ENCODE peak calls at places on chromosome 1, in six cellular contexts. One of them, this sample, is unnamed.

GRCh38 chr1:100053727-100054126 is 79.0 kb downstream of the SASS6 start:
- DNase-seq in Panc1: no peak
- DNase-seq in D341Med: no peak
- DNase-seq in left ventricle myocardium superior: no peak
- DNase-seq in head of caudate nucleus: no peak
- DNase-seq in stimulated activated CD4-positive, alpha-beta T cell treated with anti-CD3 and anti-CD28 coated beads, Interleukin-15, amount 100 ng/mL, for 24 hours: no peak
- DNase-seq in this sample: no peak

GRCh38 chr1:221227872-221228337 is 348.7 kb downstream of the HLX start:
- DNase-seq in left ventricle myocardium superior: no peak
- DNase-seq in Panc1: no peak
- DNase-seq in head of caudate nucleus: no peak
- DNase-seq in stimulated activated CD4-positive, alpha-beta T cell treated with anti-CD3 and anti-CD28 coated beads, Interleukin-15, amount 100 ng/mL, for 24 hours: no peak
- DNase-seq in D341Med: no peak
- DNase-seq in this sample: no peak

GRCh38 chr1:164707868-164708331 is 148.9 kb downstream of the PBX1 start:
- DNase-seq in D341Med: no peak
- DNase-seq in head of caudate nucleus: no peak
- DNase-seq in stimulated activated CD4-positive, alpha-beta T cell treated with anti-CD3 and anti-CD28 coated beads, Interleukin-15, amount 100 ng/mL, for 24 hours: no peak
- DNase-seq in Panc1: no peak
- DNase-seq in left ventricle myocardium superior: peak
- DNase-seq in this sample: no peak

GRCh38 chr1:172778461-172779455 is 119.9 kb downstream of the FASLG start:
- DNase-seq in head of caudate nucleus: no peak
- DNase-seq in stimulated activated CD4-positive, alpha-beta T cell treated with anti-CD3 and anti-CD28 coated beads, Interleukin-15, amount 100 ng/mL, for 24 hours: peak
- DNase-seq in Panc1: no peak
- DNase-seq in D341Med: no peak
- DNase-seq in left ventricle myocardium superior: no peak
- DNase-seq in this sample: peak

GRCh38 chr1:236773919-236774318 is 21.2 kb upstream of the MTR start:
- DNase-seq in stimulated activated CD4-positive, alpha-beta T cell treated with anti-CD3 and anti-CD28 coated beads, Interleukin-15, amount 100 ng/mL, for 24 hours: no peak
- DNase-seq in D341Med: no peak
- DNase-seq in head of caudate nucleus: no peak
- DNase-seq in left ventricle myocardium superior: no peak
- DNase-seq in Panc1: no peak
- DNase-seq in this sample: no peak

GRCh38 chr1:205595861-205596260 is 36.0 kb downstream of the ELK4 start:
- DNase-seq in left ventricle myocardium superior: no peak
- DNase-seq in D341Med: no peak
- DNase-seq in Panc1: no peak
- DNase-seq in head of caudate nucleus: no peak
- DNase-seq in stimulated activated CD4-positive, alpha-beta T cell treated with anti-CD3 and anti-CD28 coated beads, Interleukin-15, amount 100 ng/mL, for 24 hours: no peak
- DNase-seq in this sample: no peak

GRCh38 chr1:93960641-93961147 is 51.5 kb upstream of the GCLM start:
- DNase-seq in D341Med: no peak
- DNase-seq in Panc1: no peak
- DNase-seq in head of caudate nucleus: no peak
- DNase-seq in stimulated activated CD4-positive, alpha-beta T cell treated with anti-CD3 and anti-CD28 coated beads, Interleukin-15, amount 100 ng/mL, for 24 hours: no peak
- DNase-seq in left ventricle myocardium superior: no peak
- DNase-seq in this sample: no peak

GRCh38 chr1:94746635-94747525 is 73.3 kb upstream of the SLC44A3 start:
- DNase-seq in left ventricle myocardium superior: peak
- DNase-seq in Panc1: no peak
- DNase-seq in head of caudate nucleus: no peak
- DNase-seq in stimulated activated CD4-positive, alpha-beta T cell treated with anti-CD3 and anti-CD28 coated beads, Interleukin-15, amount 100 ng/mL, for 24 hours: no peak
- DNase-seq in D341Med: no peak
- DNase-seq in this sample: no peak